ENCODE peak calls at places on chromosomes 7 and 10, in nine cellular contexts. One of them, this sample, is unnamed.

GRCh38 chr7:35869810-35870209 is 69.0 kb downstream of the SEPTIN7 start:
- DNase-seq in dorsolateral prefrontal cortex: no peak
- DNase-seq in sigmoid colon: no peak
- DNase-seq in tibial artery: no peak
- DNase-seq in astrocyte of the cerebellum: no peak
- DNase-seq in Panc1: no peak
- DNase-seq in GM23338: no peak
- DNase-seq in brain microvascular endothelial cell: peak
- DNase-seq in CD8-positive, alpha-beta T cell: no peak
- DNase-seq in this sample: no peak

GRCh38 chr7:157471259-157472125 is 134.7 kb downstream of the DNAJB6 start:
- DNase-seq in astrocyte of the cerebellum: no peak
- DNase-seq in CD8-positive, alpha-beta T cell: peak
- DNase-seq in Panc1: no peak
- DNase-seq in GM23338: no peak
- DNase-seq in sigmoid colon: peak
- DNase-seq in brain microvascular endothelial cell: no peak
- DNase-seq in dorsolateral prefrontal cortex: no peak
- DNase-seq in tibial artery: no peak
- DNase-seq in this sample: no peak

GRCh38 chr7:24284699-24285506 is 913 bp downstream of the NPY start:
- DNase-seq in dorsolateral prefrontal cortex: no peak
- DNase-seq in CD8-positive, alpha-beta T cell: no peak
- DNase-seq in Panc1: no peak
- DNase-seq in tibial artery: no peak
- DNase-seq in sigmoid colon: no peak
- DNase-seq in brain microvascular endothelial cell: no peak
- DNase-seq in GM23338: peak
- DNase-seq in astrocyte of the cerebellum: no peak
- DNase-seq in this sample: no peak

GRCh38 chr7:84258628-84259027 is 64.0 kb upstream of the SEMA3A start:
- DNase-seq in sigmoid colon: no peak
- DNase-seq in brain microvascular endothelial cell: no peak
- DNase-seq in tibial artery: no peak
- DNase-seq in astrocyte of the cerebellum: peak
- DNase-seq in GM23338: no peak
- DNase-seq in dorsolateral prefrontal cortex: no peak
- DNase-seq in Panc1: no peak
- DNase-seq in CD8-positive, alpha-beta T cell: no peak
- DNase-seq in this sample: no peak

GRCh38 chr10:122344741-122345258 is 29.7 kb upstream of the PLEKHA1 start:
- DNase-seq in astrocyte of the cerebellum: no peak
- DNase-seq in sigmoid colon: no peak
- DNase-seq in dorsolateral prefrontal cortex: no peak
- DNase-seq in GM23338: no peak
- DNase-seq in Panc1: no peak
- DNase-seq in tibial artery: no peak
- DNase-seq in brain microvascular endothelial cell: peak
- DNase-seq in CD8-positive, alpha-beta T cell: no peak
- DNase-seq in this sample: no peak

GRCh38 chr7:148967032-148967372 is 61.3 kb downstream of the PDIA4 start:
- DNase-seq in tibial artery: no peak
- DNase-seq in CD8-positive, alpha-beta T cell: no peak
- DNase-seq in Panc1: no peak
- DNase-seq in brain microvascular endothelial cell: no peak
- DNase-seq in GM23338: no peak
- DNase-seq in sigmoid colon: no peak
- DNase-seq in dorsolateral prefrontal cortex: no peak
- DNase-seq in astrocyte of the cerebellum: no peak
- DNase-seq in this sample: no peak

GRCh38 chr10:113987805-113988204 is 55.9 kb upstream of the ADRB1 start:
- DNase-seq in CD8-positive, alpha-beta T cell: no peak
- DNase-seq in astrocyte of the cerebellum: no peak
- DNase-seq in dorsolateral prefrontal cortex: no peak
- DNase-seq in sigmoid colon: no peak
- DNase-seq in GM23338: no peak
- DNase-seq in tibial artery: no peak
- DNase-seq in brain microvascular endothelial cell: no peak
- DNase-seq in Panc1: no peak
- DNase-seq in this sample: peak

GRCh38 chr7:3493499-3493898 is 192.4 kb downstream of the SDK1 start:
- DNase-seq in CD8-positive, alpha-beta T cell: no peak
- DNase-seq in Panc1: peak
- DNase-seq in sigmoid colon: no peak
- DNase-seq in astrocyte of the cerebellum: peak
- DNase-seq in brain microvascular endothelial cell: peak
- DNase-seq in dorsolateral prefrontal cortex: no peak
- DNase-seq in GM23338: peak
- DNase-seq in tibial artery: no peak
- DNase-seq in this sample: peak

GRCh38 chr7:99457646-99458493 is 8.1 kb downstream of the ATP5MF start:
- DNase-seq in dorsolateral prefrontal cortex: no peak
- DNase-seq in astrocyte of the cerebellum: no peak
- DNase-seq in CD8-positive, alpha-beta T cell: no peak
- DNase-seq in tibial artery: no peak
- DNase-seq in sigmoid colon: no peak
- DNase-seq in Panc1: no peak
- DNase-seq in brain microvascular endothelial cell: no peak
- DNase-seq in GM23338: no peak
- DNase-seq in this sample: no peak

GRCh38 chr10:96632974-96633373 is 46.2 kb upstream of the TM9SF3 start:
- DNase-seq in astrocyte of the cerebellum: no peak
- DNase-seq in GM23338: peak
- DNase-seq in brain microvascular endothelial cell: no peak
- DNase-seq in sigmoid colon: no peak
- DNase-seq in tibial artery: no peak
- DNase-seq in Panc1: no peak
- DNase-seq in dorsolateral prefrontal cortex: no peak
- DNase-seq in CD8-positive, alpha-beta T cell: no peak
- DNase-seq in this sample: peak

GRCh38 chr10:60760711-60761210 is 17.5 kb upstream of the CDK1 start:
- DNase-seq in astrocyte of the cerebellum: no peak
- DNase-seq in sigmoid colon: no peak
- DNase-seq in CD8-positive, alpha-beta T cell: no peak
- DNase-seq in GM23338: no peak
- DNase-seq in Panc1: no peak
- DNase-seq in tibial artery: no peak
- DNase-seq in brain microvascular endothelial cell: no peak
- DNase-seq in dorsolateral prefrontal cortex: no peak
- DNase-seq in this sample: peak

GRCh38 chr10:33335800-33336605 is 1.5 kb upstream of the NRP1 start:
- DNase-seq in astrocyte of the cerebellum: no peak
- DNase-seq in sigmoid colon: peak
- DNase-seq in brain microvascular endothelial cell: peak
- DNase-seq in dorsolateral prefrontal cortex: no peak
- DNase-seq in Panc1: no peak
- DNase-seq in GM23338: peak
- DNase-seq in tibial artery: peak
- DNase-seq in CD8-positive, alpha-beta T cell: no peak
- DNase-seq in this sample: no peak

GRCh38 chr7:24882989-24883631 is 96.9 kb downstream of the OSBPL3 start:
- DNase-seq in sigmoid colon: peak
- DNase-seq in Panc1: no peak
- DNase-seq in brain microvascular endothelial cell: peak
- DNase-seq in tibial artery: peak
- DNase-seq in CD8-positive, alpha-beta T cell: no peak
- DNase-seq in GM23338: no peak
- DNase-seq in dorsolateral prefrontal cortex: no peak
- DNase-seq in astrocyte of the cerebellum: peak
- DNase-seq in this sample: peak

GRCh38 chr10:5970066-5970465 is 7.3 kb downstream of the IL15RA start:
- DNase-seq in GM23338: no peak
- DNase-seq in CD8-positive, alpha-beta T cell: no peak
- DNase-seq in brain microvascular endothelial cell: no peak
- DNase-seq in astrocyte of the cerebellum: no peak
- DNase-seq in sigmoid colon: no peak
- DNase-seq in Panc1: no peak
- DNase-seq in tibial artery: no peak
- DNase-seq in dorsolateral prefrontal cortex: no peak
- DNase-seq in this sample: no peak

GRCh38 chr10:52313350-52314006 is 603 bp upstream of the DKK1 start:
- DNase-seq in brain microvascular endothelial cell: peak
- DNase-seq in astrocyte of the cerebellum: no peak
- DNase-seq in dorsolateral prefrontal cortex: no peak
- DNase-seq in CD8-positive, alpha-beta T cell: no peak
- DNase-seq in sigmoid colon: no peak
- DNase-seq in Panc1: no peak
- DNase-seq in GM23338: peak
- DNase-seq in tibial artery: no peak
- DNase-seq in this sample: no peak

GRCh38 chr10:60532691-60533468 is 143.2 kb upstream of the ANK3 start:
- DNase-seq in tibial artery: no peak
- DNase-seq in brain microvascular endothelial cell: no peak
- DNase-seq in dorsolateral prefrontal cortex: no peak
- DNase-seq in CD8-positive, alpha-beta T cell: no peak
- DNase-seq in sigmoid colon: no peak
- DNase-seq in astrocyte of the cerebellum: no peak
- DNase-seq in Panc1: no peak
- DNase-seq in GM23338: no peak
- DNase-seq in this sample: no peak

DNA sequence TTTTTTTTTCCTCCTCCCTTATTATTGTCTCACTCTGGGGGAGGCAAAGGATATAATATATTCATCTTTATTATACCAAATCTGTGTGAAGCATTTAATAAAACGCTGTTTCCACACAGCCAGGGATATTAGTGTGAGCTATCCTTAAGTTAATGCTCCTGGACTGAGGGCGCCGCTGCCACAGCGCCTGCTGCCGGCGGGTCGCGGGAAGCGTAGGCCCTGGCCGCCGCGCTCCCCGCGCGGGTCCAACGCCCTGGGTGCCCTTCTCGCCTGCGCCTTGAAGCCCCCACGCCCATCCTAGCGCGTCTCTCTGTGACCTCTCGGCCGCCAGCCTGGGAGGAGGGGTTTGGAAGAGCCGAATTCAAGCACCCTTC is 9.5 kb upstream of the LBX1 start:
- DNase-seq in astrocyte of the cerebellum: no peak
- DNase-seq in GM23338: peak
- DNase-seq in Panc1: no peak
- DNase-seq in sigmoid colon: no peak
- DNase-seq in CD8-positive, alpha-beta T cell: no peak
- DNase-seq in brain microvascular endothelial cell: no peak
- DNase-seq in tibial artery: no peak
- DNase-seq in dorsolateral prefrontal cortex: no peak
- DNase-seq in this sample: no peak
- H3K4me3 ChIP-seq in astrocyte of the cerebellum: no peak
- H3K4me3 ChIP-seq in GM23338: peak
- H3K4me3 ChIP-seq in Panc1: peak
- H3K4me3 ChIP-seq in sigmoid colon: no peak
- H3K4me3 ChIP-seq in CD8-positive, alpha-beta T cell: no peak
- H3K4me3 ChIP-seq in brain microvascular endothelial cell: no peak
- H3K4me3 ChIP-seq in tibial artery: no peak
- H3K4me3 ChIP-seq in dorsolateral prefrontal cortex: no peak
- H3K4me3 ChIP-seq in this sample: no peak

DNA sequence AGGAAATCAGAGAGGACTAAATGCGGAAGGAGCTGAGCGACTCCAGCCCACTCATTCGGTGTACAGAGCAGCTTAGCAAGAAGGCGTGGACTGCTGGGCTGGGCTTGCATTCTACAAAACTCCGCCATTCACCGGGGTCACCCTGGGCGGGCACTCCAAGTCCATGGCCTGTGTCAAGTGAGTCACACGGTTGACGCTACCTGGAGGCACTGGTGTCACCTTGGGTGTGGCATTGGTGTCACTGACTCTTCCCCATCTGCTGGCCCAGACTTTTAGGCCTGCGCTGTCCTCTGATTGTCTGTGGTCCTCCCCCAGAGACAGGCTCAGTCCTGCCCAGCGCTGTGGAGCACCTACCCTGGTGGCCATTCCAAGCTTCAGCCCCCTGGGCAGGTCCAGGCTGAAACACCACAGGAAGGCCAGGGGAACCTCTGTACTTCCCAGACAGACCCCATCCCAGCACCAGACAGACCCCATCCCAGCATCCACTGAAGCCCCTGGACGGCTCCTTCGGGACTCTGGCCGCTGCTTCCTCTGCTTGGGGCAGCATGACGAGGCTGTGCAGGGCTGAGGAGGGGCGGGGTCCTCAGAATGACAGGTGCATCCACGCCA is 30.6 kb upstream of the CNPY1 start:
- DNase-seq in dorsolateral prefrontal cortex: no peak
- DNase-seq in GM23338: no peak
- DNase-seq in CD8-positive, alpha-beta T cell: no peak
- DNase-seq in astrocyte of the cerebellum: no peak
- DNase-seq in sigmoid colon: peak
- DNase-seq in tibial artery: peak
- DNase-seq in Panc1: no peak
- DNase-seq in brain microvascular endothelial cell: no peak
- DNase-seq in this sample: no peak
- H3K4me3 ChIP-seq in dorsolateral prefrontal cortex: no peak
- H3K4me3 ChIP-seq in GM23338: no peak
- H3K4me3 ChIP-seq in CD8-positive, alpha-beta T cell: no peak
- H3K4me3 ChIP-seq in astrocyte of the cerebellum: no peak
- H3K4me3 ChIP-seq in sigmoid colon: no peak
- H3K4me3 ChIP-seq in tibial artery: no peak
- H3K4me3 ChIP-seq in Panc1: no peak
- H3K4me3 ChIP-seq in brain microvascular endothelial cell: no peak
- H3K4me3 ChIP-seq in this sample: no peak

DNA sequence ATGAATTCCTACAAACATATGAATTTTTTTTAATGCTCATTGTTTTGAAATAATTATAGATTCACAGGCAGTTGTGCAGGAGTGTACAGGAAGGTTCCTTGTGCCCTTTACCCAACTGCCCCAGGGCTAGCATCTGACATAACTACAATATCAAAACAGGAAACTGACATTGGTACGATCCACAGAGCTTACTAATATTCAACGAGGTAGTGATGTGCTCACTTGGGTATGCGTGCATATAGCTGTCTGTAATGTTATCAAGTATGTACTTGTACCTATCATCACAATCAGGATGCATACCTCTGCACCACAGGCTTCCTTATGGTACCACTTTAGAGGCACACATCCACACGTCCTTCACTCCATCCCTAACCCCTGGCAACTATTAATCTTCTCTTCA is 68.3 kb downstream of the BMS1 start:
- DNase-seq in brain microvascular endothelial cell: no peak
- DNase-seq in CD8-positive, alpha-beta T cell: no peak
- DNase-seq in sigmoid colon: no peak
- DNase-seq in GM23338: no peak
- DNase-seq in astrocyte of the cerebellum: no peak
- DNase-seq in tibial artery: no peak
- DNase-seq in dorsolateral prefrontal cortex: no peak
- DNase-seq in Panc1: no peak
- DNase-seq in this sample: peak
- H3K4me3 ChIP-seq in brain microvascular endothelial cell: no peak
- H3K4me3 ChIP-seq in CD8-positive, alpha-beta T cell: no peak
- H3K4me3 ChIP-seq in sigmoid colon: no peak
- H3K4me3 ChIP-seq in GM23338: no peak
- H3K4me3 ChIP-seq in astrocyte of the cerebellum: no peak
- H3K4me3 ChIP-seq in tibial artery: no peak
- H3K4me3 ChIP-seq in dorsolateral prefrontal cortex: no peak
- H3K4me3 ChIP-seq in Panc1: no peak
- H3K4me3 ChIP-seq in this sample: no peak

DNA sequence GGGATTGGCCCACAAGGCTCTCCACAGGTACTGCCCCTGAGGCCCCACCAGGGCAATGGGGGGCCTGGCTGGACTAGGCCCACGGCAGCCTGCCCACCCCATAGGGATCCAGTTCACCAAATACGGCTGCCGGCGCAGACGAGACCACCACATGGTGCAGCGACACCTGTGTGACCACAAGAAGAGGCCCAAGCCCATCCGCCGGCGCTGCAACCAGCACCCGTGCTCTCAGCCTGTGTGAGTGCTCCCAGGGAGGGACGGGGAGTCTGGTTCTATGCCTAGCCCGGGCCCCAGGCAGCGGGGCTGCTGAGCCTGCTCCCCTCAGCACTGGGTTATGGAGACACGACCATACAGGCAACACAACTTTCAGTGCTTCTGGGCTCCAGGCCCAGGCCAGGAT is 33.2 kb downstream of the TBATA start:
- DNase-seq in dorsolateral prefrontal cortex: no peak
- DNase-seq in tibial artery: no peak
- DNase-seq in GM23338: no peak
- DNase-seq in CD8-positive, alpha-beta T cell: no peak
- DNase-seq in brain microvascular endothelial cell: no peak
- DNase-seq in sigmoid colon: no peak
- DNase-seq in Panc1: no peak
- DNase-seq in astrocyte of the cerebellum: no peak
- DNase-seq in this sample: no peak
- H3K4me3 ChIP-seq in dorsolateral prefrontal cortex: no peak
- H3K4me3 ChIP-seq in tibial artery: no peak
- H3K4me3 ChIP-seq in GM23338: no peak
- H3K4me3 ChIP-seq in CD8-positive, alpha-beta T cell: no peak
- H3K4me3 ChIP-seq in brain microvascular endothelial cell: no peak
- H3K4me3 ChIP-seq in sigmoid colon: no peak
- H3K4me3 ChIP-seq in Panc1: no peak
- H3K4me3 ChIP-seq in astrocyte of the cerebellum: no peak
- H3K4me3 ChIP-seq in this sample: no peak

This sample was measured in epithelial cell of esophagus.